ENCODE peak calls at places on chromosome 13, in four cellular contexts. K, O, V and B are unnamed samples.

GRCh38 chr13:65834897-65835296 is 1395.2 kb downstream of the PCDH9 start:
- DNase-seq in O (no peak), K (no peak), V (no peak), B (no peak)

GRCh38 chr13:68982961-68983619 is 1124.5 kb upstream of the ATXN8OS start:
- DNase-seq in O (no peak), K (no peak), V (no peak), B (no peak)

GRCh38 chr13:46686171-46686570 is 110.8 kb downstream of the ESD start:
- DNase-seq in V (no peak), K (no peak), O (no peak), B (no peak)

GRCh38 chr13:35964764-35965163 is 166.4 kb downstream of the DCLK1 start:
- DNase-seq in K (no peak), V (no peak), O (no peak), B (no peak)

GRCh38 chr13:102845630-102846260 is at the start of gene ERCC5:
- DNase-seq in O (peak), K (peak), V (peak), B (peak)

GRCh38 chr13:112955956-112956355 is 13.1 kb upstream of the MCF2L start:
- DNase-seq in V (no peak), O (no peak), K (no peak), B (no peak)

GRCh38 chr13:113981201-113981605 is 7.3 kb upstream of the C13orf46 start:
- DNase-seq in O (peak), K (no peak), V (peak), B (peak)

GRCh38 chr13:106795847-106796246 is 227.9 kb upstream of the ARGLU1 start:
- DNase-seq in K (no peak), V (no peak), O (no peak), B (no peak)

GRCh38 chr13:98274921-98275487 is 97.9 kb upstream of the RNF113B start:
- DNase-seq in V (peak), O (no peak), K (no peak), B (no peak)

GRCh38 chr13:110319774-110320509 is 12.9 kb downstream of the COL4A2 start:
- DNase-seq in V (no peak), O (no peak), K (no peak), B (peak)

GRCh38 chr13:90254437-90254836 is 1093.0 kb upstream of the MIR17HG start:
- DNase-seq in K (no peak), V (no peak), O (no peak), B (no peak)

GRCh38 chr13:88701551-88701950 is 1030.4 kb downstream of the SLITRK5 start:
- DNase-seq in K (no peak), V (no peak), O (no peak), B (no peak)

GRCh38 chr13:58977085-58977484 is 1186.6 kb downstream of the DIAPH3 start:
- DNase-seq in O (no peak), V (no peak), K (no peak), B (no peak)

GRCh38 chr13:30376426-30377311 is 45.6 kb upstream of the UBE2L5 start:
- DNase-seq in V (peak), K (peak), O (no peak), B (no peak)